ENCODE peak calls at places on chromosomes 4 and X, in five cellular contexts. Y is naive thymus-derived CD4-positive, alpha-beta T cell; J is B cell; Q is cardiac muscle cell; U is astrocyte of the cerebellum. B is an unnamed sample.

GRCh38 chrX:22395372-22395771 is 122.7 kb downstream of the CBLL2 start:
- DNase-seq in Y (no peak), J (no peak), U (no peak), Q (peak), B (no peak)

GRCh38 chrX:133546441-133546840 is 131.2 kb upstream of the GPC4 start:
- DNase-seq in J (no peak), U (no peak), Y (no peak), Q (peak), B (no peak)

GRCh38 chr4:81599646-81600231 is 128.0 kb upstream of the RASGEF1B start:
- DNase-seq in U (no peak), Q (peak), Y (no peak), J (no peak), B (no peak)

GRCh38 chr4:61443813-61444510 is 243.8 kb downstream of the ADGRL3 start:
- DNase-seq in J (no peak), U (no peak), Y (no peak), Q (peak), B (no peak)

GRCh38 chrX:54794795-54795194 is 3.3 kb downstream of the ITIH6 start:
- DNase-seq in J (no peak), U (no peak), Y (no peak), Q (no peak), B (no peak)

GRCh38 chr4:72119946-72120345 is 88.1 kb downstream of the NPFFR2 start:
- DNase-seq in U (no peak), J (no peak), Y (no peak), Q (no peak), B (peak)

GRCh38 chr4:42566835-42567234 is 90.1 kb downstream of the ATP8A1 start:
- DNase-seq in U (no peak), Y (no peak), J (no peak), Q (peak), B (no peak)

GRCh38 chr4:165721815-165722214 is 151.2 kb upstream of the TLL1 start:
- DNase-seq in J (no peak), Q (no peak), Y (no peak), U (no peak), B (no peak)

GRCh38 chr4:101125045-101125713 is 222.1 kb downstream of the PPP3CA start:
- DNase-seq in J (no peak), U (no peak), Y (no peak), Q (no peak), B (no peak)

GRCh38 chr4:41281038-41281634 is 24.4 kb downstream of the UCHL1 start:
- DNase-seq in Q (peak), J (peak), Y (peak), U (peak), B (peak)

GRCh38 chrX:126485371-126485770 is 67.2 kb downstream of the DCAF12L1 start:
- DNase-seq in U (no peak), J (no peak), Q (no peak), Y (no peak), B (peak)

GRCh38 chr4:137651128-137651527 is 118.8 kb upstream of the PCDH18 start:
- DNase-seq in Q (peak), U (peak), J (no peak), Y (no peak), B (no peak)

GRCh38 chr4:97662133-97662532 is 481.1 kb downstream of the STPG2 start:
- DNase-seq in U (no peak), Q (no peak), J (no peak), Y (no peak), B (no peak)

GRCh38 chrX:151488677-151489076 is 74.8 kb upstream of the PASD1 start:
- DNase-seq in J (no peak), Q (no peak), Y (peak), U (no peak), B (peak)

GRCh38 chrX:14718403-14718802 is 154.5 kb downstream of the FANCB start:
- DNase-seq in Y (no peak), Q (no peak), J (no peak), U (no peak), B (no peak)

GRCh38 chr4:48432017-48432416 is 51.1 kb upstream of the SLC10A4 start:
- DNase-seq in Q (no peak), J (no peak), U (no peak), Y (no peak), B (no peak)

GRCh38 chr4:145829629-145830395 is 108.8 kb downstream of the ZNF827 start:
- DNase-seq in Y (no peak), U (no peak), Q (no peak), J (no peak), B (no peak)

GRCh38 chr4:99202094-99202493 is 17.0 kb downstream of the ADH6 start:
- DNase-seq in Y (no peak), Q (no peak), U (no peak), J (no peak), B (no peak)

GRCh38 chrX:11666180-11666579 is 460 bp upstream of the ARHGAP6 start:
- DNase-seq in Y (no peak), U (no peak), J (no peak), Q (peak), B (peak)

GRCh38 chr4:121876976-121877773 is 6.9 kb upstream of the BBS7 start:
- DNase-seq in Q (no peak), Y (no peak), J (no peak), U (no peak), B (no peak)

GRCh38 chr4:76611164-76611563 is 176.1 kb downstream of the SHROOM3 start:
- DNase-seq in Q (peak), U (no peak), J (no peak), Y (no peak), B (no peak)

GRCh38 chrX:123695242-123695641 is 37.6 kb downstream of the THOC2 start:
- DNase-seq in J (no peak), Q (no peak), Y (no peak), U (no peak), B (no peak)

GRCh38 chr4:67885727-67886126 is 1.9 kb upstream of the TMPRSS11D start:
- DNase-seq in Q (peak), U (peak), J (no peak), Y (no peak), B (peak)

GRCh38 chr4:141458501-141458900 is 177.9 kb upstream of the IL15 start:
- DNase-seq in Y (no peak), Q (no peak), U (no peak), J (no peak), B (no peak)

GRCh38 chrX:78383594-78383993 is 56.2 kb upstream of the CYSLTR1 start:
- DNase-seq in Y (no peak), U (no peak), Q (no peak), J (no peak), B (no peak)

GRCh38 chr4:71338846-71339593 is at the start of gene SLC4A4:
- DNase-seq in J (no peak), U (no peak), Y (no peak), Q (peak), B (no peak)

GRCh38 chr4:40629401-40630334 is at the start of gene RBM47:
- DNase-seq in U (no peak), J (peak), Q (peak), Y (peak), B (peak)

GRCh38 chrX:136457303-136457917 is 30.3 kb upstream of the BRS3 start:
- DNase-seq in Y (no peak), Q (no peak), J (no peak), U (no peak), B (no peak)

B was measured in islet precursor cell.